ENCODE peak calls at places on chromosomes 11 and 22, in ten cellular contexts. W, Z, I, L, S, G, K, D, X and C are unnamed samples.

GRCh38 chr11:23789938-23790371 is 706.9 kb upstream of the LUZP2 start:
- DNase-seq in W (no peak), Z (no peak), I (no peak), L (peak; percentile 0), S (no peak), G (no peak), K (no peak), D (peak; percentile 18), X (no peak), C (no peak)

GRCh38 chr11:59247535-59248227 is 35.0 kb upstream of the MPEG1 start:
- DNase-seq in W (peak; percentile 56), Z (no peak), I (no peak), L (no peak), S (peak; percentile 38), G (no peak), K (no peak), D (peak; percentile 13), X (no peak), C (peak; percentile 7)

GRCh38 chr11:36509265-36509664 is 807 bp downstream of the TRAF6 start:
- DNase-seq in W (no peak), Z (no peak), I (no peak), L (no peak), S (no peak), G (no peak), K (no peak), D (no peak), X (no peak), C (no peak)

GRCh38 chr22:45502215-45503070 is at the start of gene FBLN1:
- DNase-seq in W (no peak), Z (no peak), I (no peak), L (no peak), S (peak; percentile 65), G (peak; percentile 70), K (no peak), D (no peak), X (no peak), C (no peak)

GRCh38 chr22:39309364-39309861 is 10.0 kb downstream of the RPL3 start:
- DNase-seq in W (no peak), Z (no peak), I (no peak), L (no peak), S (no peak), G (no peak), K (no peak), D (no peak), X (no peak), C (no peak)

GRCh38 chr22:39175127-39176066 is 22.9 kb upstream of the CBX7 start:
- DNase-seq in W (no peak), Z (no peak), I (no peak), L (no peak), S (no peak), G (peak; percentile 25), K (no peak), D (no peak), X (no peak), C (no peak)

GRCh38 chr11:87428266-87428665 is 390.5 kb downstream of the TMEM135 start:
- DNase-seq in W (no peak), Z (no peak), I (no peak), L (no peak), S (no peak), G (no peak), K (no peak), D (no peak), X (no peak), C (no peak)

GRCh38 chr22:49723478-49724029 is 104.1 kb downstream of the BRD1 start:
- DNase-seq in W (no peak), Z (no peak), I (no peak), L (no peak), S (no peak), G (no peak), K (no peak), D (no peak), X (no peak), C (no peak)

GRCh38 chr11:2793781-2794418 is 91.7 kb downstream of the CDKN1C start:
- DNase-seq in W (no peak), Z (no peak), I (no peak), L (no peak), S (peak; percentile 3), G (peak; percentile 13), K (peak; percentile 56), D (no peak), X (no peak), C (no peak)

GRCh38 chr11:34234086-34234740 is 123.6 kb downstream of the ABTB2 start:
- DNase-seq in W (peak; percentile 48), Z (peak; percentile 77), I (peak; percentile 64), L (peak; percentile 65), S (no peak), G (peak; percentile 32), K (no peak), D (no peak), X (peak; percentile 56), C (peak; percentile 49)

GRCh38 chr11:71499125-71499524 is 27.9 kb upstream of the KRTAP5-7 start:
- DNase-seq in W (no peak), Z (no peak), I (no peak), L (no peak), S (no peak), G (no peak), K (no peak), D (no peak), X (no peak), C (no peak)

GRCh38 chr22:37560682-37561208 is 465 bp downstream of the CDC42EP1 start:
- DNase-seq in W (no peak), Z (no peak), I (no peak), L (no peak), S (peak; percentile 69), G (peak; percentile 73), K (peak; percentile 81), D (no peak), X (no peak), C (no peak)

GRCh38 chr11:46417711-46418110 is 26.1 kb upstream of the CHRM4 start:
- DNase-seq in W (no peak), Z (no peak), I (no peak), L (no peak), S (no peak), G (no peak), K (no peak), D (no peak), X (no peak), C (no peak)
- H3K4me3 ChIP-seq in W (no peak overlapping the region), Z (no peak overlapping the region), I (no peak overlapping the region), L (no peak overlapping the region), S (no peak overlapping the region), G (no peak overlapping the region), K (no peak overlapping the region), D (no peak overlapping the region), X (no peak overlapping the region), C (no peak overlapping the region)

GRCh38 chr11:57422669-57423068 is 4.3 kb downstream of the SLC43A3 start:
- DNase-seq in W (no peak), Z (no peak), I (no peak), L (no peak), S (no peak), G (no peak), K (no peak), D (no peak), X (no peak), C (no peak)

GRCh38 chr11:57426439-57426753 is 525 bp downstream of the SLC43A3 start:
- DNase-seq in W (no peak), Z (no peak), I (no peak), L (no peak), S (no peak), G (no peak), K (no peak), D (no peak), X (no peak), C (no peak)

GRCh38 chr11:57425565-57426438 is 1.1 kb downstream of the SLC43A3 start:
- DNase-seq in W (peak; percentile 72), Z (no peak), I (no peak), L (no peak), S (peak; percentile 65), G (peak; percentile 45), K (peak; percentile 94), D (no peak), X (no peak), C (no peak)

GRCh38 chr11:57424802-57425564 is 1.9 kb downstream of the SLC43A3 start:
- DNase-seq in W (peak; percentile 71), Z (peak; percentile 79), I (no peak), L (peak; percentile 89), S (peak; percentile 61), G (peak; percentile 81), K (peak; percentile 91), D (peak; percentile 56), X (peak; percentile 69), C (peak; percentile 80)

GRCh38 chr11:57424137-57424801 is 2.7 kb downstream of the SLC43A3 start:
- DNase-seq in W (no peak), Z (no peak), I (no peak), L (no peak), S (no peak), G (no peak), K (no peak), D (no peak), X (no peak), C (no peak)
- H3K4me3 ChIP-seq in W (no peak overlapping the region), Z (peak overlapping the region; percentile 56), I (no peak overlapping the region), L (no peak overlapping the region), S (peak overlapping the region; percentile 72), G (no peak overlapping the region), K (no peak overlapping the region), D (no peak overlapping the region), X (peak overlapping the region; percentile 66), C (peak overlapping the region; percentile 43)

DNA sequence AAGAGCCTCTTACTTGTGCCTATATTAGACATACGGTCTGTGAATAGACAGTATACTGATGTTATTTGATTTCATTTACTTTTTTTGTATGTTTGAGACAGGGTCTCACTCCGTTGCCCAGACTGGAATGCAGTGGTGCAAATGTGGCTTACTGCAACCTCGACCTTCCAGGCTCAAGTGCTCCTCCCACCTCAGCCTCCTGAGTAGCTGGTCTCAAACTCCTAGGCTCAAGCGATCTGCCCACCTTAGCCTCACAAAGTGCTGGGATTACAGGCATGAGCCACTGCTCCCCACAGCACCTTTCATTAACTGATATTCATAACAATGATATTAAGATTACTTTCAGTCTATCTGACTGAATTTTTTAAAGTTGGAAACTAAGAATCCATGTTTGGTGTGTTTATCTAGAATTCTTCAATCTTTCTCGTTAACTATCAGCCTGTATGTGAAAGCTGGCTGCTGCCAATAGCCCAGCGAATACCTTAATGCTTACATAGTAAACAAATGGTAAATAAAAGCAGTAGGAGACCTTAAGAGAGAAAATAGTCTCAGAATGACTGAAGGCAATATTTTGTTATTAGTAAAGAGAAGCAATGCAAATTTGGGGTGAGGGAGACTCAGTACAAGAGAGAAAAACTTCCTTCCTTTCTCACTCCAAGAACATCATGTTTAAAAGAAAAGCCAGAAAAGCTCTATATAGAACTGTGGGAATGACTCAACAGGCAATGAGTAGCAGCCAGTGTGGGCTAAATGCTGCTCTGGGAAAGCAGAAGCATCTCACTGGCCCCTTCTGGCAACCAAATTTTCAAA is 101.9 kb downstream of the MRTFA start:
- DNase-seq in W (no peak), Z (no peak), I (no peak), L (no peak), S (no peak), G (no peak), K (no peak), D (no peak), X (no peak), C (no peak)
- H3K4me3 ChIP-seq in W (no peak overlapping the region), Z (peak overlapping the region; percentile 53), I (no peak overlapping the region), L (no peak overlapping the region), S (peak overlapping the region; percentile 54), G (no peak overlapping the region), K (no peak overlapping the region), D (no peak overlapping the region), X (peak overlapping the region; percentile 93), C (no peak overlapping the region)

GRCh38 chr22:21615731-21616130 is 14.1 kb downstream of the YDJC start:
- DNase-seq in W (no peak), Z (no peak), I (no peak), L (no peak), S (no peak), G (no peak), K (no peak), D (no peak), X (no peak), C (no peak)
- H3K4me3 ChIP-seq in W (no peak overlapping the region), Z (no peak overlapping the region), I (no peak overlapping the region), L (no peak overlapping the region), S (no peak overlapping the region), G (no peak overlapping the region), K (no peak overlapping the region), D (no peak overlapping the region), X (no peak overlapping the region), C (no peak overlapping the region)

GRCh38 chr22:42719656-42720262 is 911 bp downstream of the A4GALT start:
- DNase-seq in W (no peak), Z (no peak), I (no peak), L (no peak), S (no peak), G (no peak), K (no peak), D (no peak), X (no peak), C (no peak)
- H3K4me3 ChIP-seq in W (peak overlapping the region; percentile 73), Z (no peak overlapping the region), I (peak overlapping the region; percentile 64), L (peak overlapping the region; percentile 85), S (peak overlapping the region; percentile 86), G (peak overlapping the region; percentile 45), K (peak overlapping the region; percentile 74), D (peak overlapping the region; percentile 47), X (no peak overlapping the region), C (no peak overlapping the region)